ENCODE peak calls at places on chromosomes 2 and 18, in four cellular contexts. G is Peyer's patch, Q is NT2/D1, H is mucosa of descending colon. K is an unnamed sample.
A peak's percentile ranks its signal among the peaks of the same experiment; 100 is the strongest.

GRCh38 chr18:70024088-70024487 is 76.4 kb upstream of the CD226 start:
- DNase-seq in G (no peak), Q (no peak), H (no peak), K (no peak)

GRCh38 chr2:199757466-199757865 is 93.5 kb downstream of the FTCDNL1 start:
- DNase-seq in G (no peak), Q (no peak), H (peak; percentile 46), K (peak; percentile 42)

GRCh38 chr2:127097471-127097765 is 9.5 kb downstream of the BIN1 start:
- DNase-seq in G (no peak), Q (no peak), H (no peak), K (no peak)

GRCh38 chr2:41947701-41948396 is 100.0 kb upstream of the PKDCC start:
- DNase-seq in G (no peak), Q (no peak), H (no peak), K (peak; percentile 68)

GRCh38 chr2:160028431-160029269 is 33.8 kb downstream of the PLA2R1 start:
- DNase-seq in G (no peak), Q (no peak), H (no peak), K (no peak)

GRCh38 chr2:95346236-95346737 is 49.1 kb downstream of the KCNIP3 start:
- DNase-seq in G (peak; percentile 78), Q (no peak), H (peak; percentile 84), K (peak; percentile 71)

GRCh38 chr2:153567367-153567766 is 88.8 kb upstream of the RPRM start:
- DNase-seq in G (no peak), Q (no peak), H (no peak), K (no peak)

GRCh38 chr2:75277111-75277510 is 77.8 kb upstream of the TACR1 start:
- DNase-seq in G (no peak), Q (no peak), H (no peak), K (no peak)

GRCh38 chr2:223526106-223526505 is 76.1 kb downstream of the SCG2 start:
- DNase-seq in G (no peak), Q (no peak), H (no peak), K (no peak)

GRCh38 chr2:210630904-210631560 is 74.6 kb downstream of the CPS1 start:
- DNase-seq in G (no peak), Q (no peak), H (no peak), K (no peak)

GRCh38 chr2:197705912-197706838 is 1.0 kb downstream of the MARS2 start:
- DNase-seq in G (peak; percentile 46), Q (no peak), H (peak; percentile 33), K (peak; percentile 57)

GRCh38 chr18:75548353-75548752 is 120.8 kb upstream of the SMIM21 start:
- DNase-seq in G (no peak), Q (no peak), H (no peak), K (no peak)

GRCh38 chr2:85949280-85949679 is 60.5 kb upstream of the ST3GAL5 start:
- DNase-seq in G (no peak), Q (no peak), H (no peak), K (peak; percentile 72)

GRCh38 chr2:84713441-84713840 is 167.4 kb downstream of the TRABD2A start:
- DNase-seq in G (no peak), Q (no peak), H (no peak), K (no peak)

GRCh38 chr2:100757621-100758394 is 62.1 kb upstream of the NPAS2 start:
- DNase-seq in G (no peak), Q (peak; percentile 25), H (no peak), K (no peak)

GRCh38 chr18:9965711-9966624 is 52.2 kb downstream of the VAPA start:
- DNase-seq in G (no peak), Q (no peak), H (no peak), K (no peak)

GRCh38 chr2:43279317-43279840 is 53.0 kb upstream of the ZFP36L2 start:
- DNase-seq in G (no peak), Q (no peak), H (no peak), K (no peak)

GRCh38 chr2:161136194-161136593 is 24.0 kb upstream of the TANK start:
- DNase-seq in G (no peak), Q (no peak), H (no peak), K (no peak)

GRCh38 chr18:36758623-36759022 is 70.2 kb downstream of the TPGS2 start:
- DNase-seq in G (no peak), Q (no peak), H (no peak), K (no peak)

GRCh38 chr2:122519806-122520205 is 764.4 kb downstream of the TSN start:
- DNase-seq in G (no peak), Q (no peak), H (no peak), K (no peak)

GRCh38 chr2:209584915-209585314 is 161.1 kb downstream of the MAP2 start:
- DNase-seq in G (no peak), Q (no peak), H (no peak), K (no peak)

GRCh38 chr2:232365621-232366321 is 12.8 kb upstream of the ALPP start:
- DNase-seq in G (no peak), Q (peak; percentile 61), H (peak; percentile 58), K (no peak)

GRCh38 chr18:67916142-67916541 is 399.6 kb upstream of the DSEL start:
- DNase-seq in G (no peak), Q (no peak), H (no peak), K (no peak)

GRCh38 chr2:120423167-120423943 is 77.4 kb downstream of the INHBB start:
- DNase-seq in G (no peak), Q (no peak), H (no peak), K (no peak)

GRCh38 chr2:108541451-108541850 is 7.2 kb downstream of the LIMS1 start:
- DNase-seq in G (no peak), Q (no peak), H (no peak), K (no peak)

GRCh38 chr2:12649602-12650400 is 66.9 kb upstream of the TRIB2 start:
- DNase-seq in G (no peak), Q (no peak), H (no peak), K (no peak)

GRCh38 chr2:164890533-164890932 is 48.9 kb upstream of the COBLL1 start:
- DNase-seq in G (no peak), Q (no peak), H (no peak), K (no peak)

GRCh38 chr2:172953970-172954852 is 121.4 kb upstream of the MAP3K20 start:
- DNase-seq in G (no peak), Q (no peak), H (no peak), K (no peak)

DNA sequence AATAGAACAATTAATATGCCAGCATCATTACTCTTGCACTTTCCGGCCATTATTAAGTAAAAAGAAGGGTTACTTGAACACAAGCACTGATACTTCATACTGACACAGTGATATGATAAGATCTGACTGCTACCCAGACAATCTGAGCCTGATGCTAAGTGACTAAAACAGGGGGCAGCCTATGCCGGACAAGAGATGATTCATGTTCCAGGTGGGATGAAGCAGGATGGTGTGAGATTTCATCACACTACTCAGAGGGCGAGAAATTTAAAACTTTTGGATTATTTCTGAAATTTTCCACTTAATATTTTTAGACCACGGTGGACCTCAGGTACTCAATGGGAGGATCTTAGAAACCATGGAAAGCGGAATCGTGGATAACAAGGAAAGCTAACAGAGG is 61.7 kb downstream of the LIPG start:
- DNase-seq in G (no peak), Q (no peak), H (no peak), K (no peak)
- H3K4me1 ChIP-seq in G (peaks cover 20% of the 10 kb centered on the region), Q (peaks cover 5% of the 10 kb centered on the region), H (peaks cover 5% of the 10 kb centered on the region), K (no peaks in the 10 kb centered on the region)

GRCh38 chr18:77822552-77823138 is 573.0 kb downstream of the GALR1 start:
- DNase-seq in G (no peak), Q (no peak), H (no peak), K (no peak)
- H3K4me3 ChIP-seq in G (no peak overlapping the region), Q (no peak overlapping the region), H (no peak overlapping the region), K (no peak overlapping the region)

DNA sequence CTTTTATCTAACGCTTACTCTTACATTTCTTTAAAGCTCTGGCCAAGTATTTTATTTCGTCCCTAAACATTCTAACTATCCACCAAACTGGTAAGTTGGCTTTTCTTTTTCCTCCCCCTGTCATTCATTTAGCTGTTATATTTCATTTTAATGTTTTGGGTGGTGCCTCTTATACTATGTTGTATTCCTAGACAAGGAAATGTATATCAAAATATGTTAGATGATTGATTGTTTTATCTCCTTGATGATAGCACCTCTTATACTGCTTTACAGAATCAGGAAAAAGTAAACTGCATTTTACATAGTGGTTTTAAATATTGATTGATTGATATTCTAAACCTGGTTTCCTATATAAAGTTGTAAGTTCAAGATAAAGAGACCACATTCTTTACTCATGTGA is 23.9 kb downstream of the C18orf54 start:
- DNase-seq in G (no peak), Q (no peak), H (no peak), K (no peak)
- H3K4me1 ChIP-seq in G (no peaks in the 10 kb centered on the region), Q (no peaks in the 10 kb centered on the region), H (no peaks in the 10 kb centered on the region), K (no peaks in the 10 kb centered on the region)

DNA sequence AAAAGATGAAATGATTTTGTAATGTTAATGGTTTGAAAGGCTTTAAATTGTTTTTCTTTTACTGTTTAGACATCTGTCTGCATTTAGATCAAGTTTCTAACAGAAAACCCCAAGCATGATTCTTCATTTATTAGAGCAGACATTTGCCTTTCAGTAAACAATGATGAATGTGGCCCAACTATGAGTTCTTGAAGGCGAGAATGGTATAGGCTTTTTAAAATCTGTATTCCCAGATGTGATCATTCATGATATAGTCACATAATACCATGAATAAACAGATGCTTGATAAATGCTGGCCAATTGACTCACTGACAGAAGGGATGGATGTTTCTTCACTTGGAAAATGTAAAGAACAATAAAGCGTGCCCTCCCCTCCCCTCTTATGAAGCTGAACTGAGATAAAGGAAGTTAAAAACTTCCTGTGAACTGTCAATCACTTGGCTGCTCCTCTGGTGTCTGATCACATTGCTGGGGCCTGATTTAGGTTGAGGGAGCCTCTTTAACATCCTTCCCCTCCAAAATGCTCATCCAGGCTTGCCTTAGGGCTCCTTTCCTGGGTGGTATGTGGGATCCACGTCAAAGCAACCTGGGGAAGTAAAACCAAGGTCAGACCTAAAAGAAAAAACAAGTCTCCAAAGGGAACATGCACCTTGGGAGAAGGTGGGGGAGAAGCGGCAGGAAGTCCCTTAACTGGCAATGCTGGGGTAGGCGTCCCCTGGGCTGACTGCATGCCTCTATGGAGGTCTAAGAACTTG is 3.3 kb downstream of the CAPN14 start:
- DNase-seq in G (no peak), Q (no peak), H (no peak), K (no peak)
- H3K4me3 ChIP-seq in G (no peak overlapping the region), Q (no peak overlapping the region), H (no peak overlapping the region), K (no peak overlapping the region)

DNA sequence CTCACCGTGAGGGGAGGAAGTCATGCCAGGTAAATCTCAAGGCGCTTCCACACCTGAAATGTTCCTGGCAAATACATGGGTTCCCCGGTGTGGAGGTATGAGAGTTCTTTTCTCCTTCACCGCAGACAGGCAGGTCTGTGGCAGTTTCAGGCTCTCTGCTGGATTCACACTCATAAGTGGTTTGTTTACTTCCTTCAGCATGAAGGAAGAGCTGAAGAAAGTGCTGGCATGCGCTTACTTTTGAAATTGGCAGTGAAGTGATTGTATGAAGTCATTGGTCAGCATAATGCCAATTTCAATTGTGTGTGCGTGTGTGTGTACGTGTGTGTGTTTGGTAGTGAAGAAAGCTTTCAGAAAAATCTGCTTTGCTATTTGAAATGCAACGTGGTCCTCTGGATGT is 43.4 kb downstream of the RNF144A start:
- DNase-seq in G (no peak), Q (no peak), H (no peak), K (no peak)
- H3K4me1 ChIP-seq in G (peaks cover 8% of the 10 kb centered on the region), Q (no peaks in the 10 kb centered on the region), H (peaks cover 4% of the 10 kb centered on the region), K (peaks cover 33% of the 10 kb centered on the region)

DNA sequence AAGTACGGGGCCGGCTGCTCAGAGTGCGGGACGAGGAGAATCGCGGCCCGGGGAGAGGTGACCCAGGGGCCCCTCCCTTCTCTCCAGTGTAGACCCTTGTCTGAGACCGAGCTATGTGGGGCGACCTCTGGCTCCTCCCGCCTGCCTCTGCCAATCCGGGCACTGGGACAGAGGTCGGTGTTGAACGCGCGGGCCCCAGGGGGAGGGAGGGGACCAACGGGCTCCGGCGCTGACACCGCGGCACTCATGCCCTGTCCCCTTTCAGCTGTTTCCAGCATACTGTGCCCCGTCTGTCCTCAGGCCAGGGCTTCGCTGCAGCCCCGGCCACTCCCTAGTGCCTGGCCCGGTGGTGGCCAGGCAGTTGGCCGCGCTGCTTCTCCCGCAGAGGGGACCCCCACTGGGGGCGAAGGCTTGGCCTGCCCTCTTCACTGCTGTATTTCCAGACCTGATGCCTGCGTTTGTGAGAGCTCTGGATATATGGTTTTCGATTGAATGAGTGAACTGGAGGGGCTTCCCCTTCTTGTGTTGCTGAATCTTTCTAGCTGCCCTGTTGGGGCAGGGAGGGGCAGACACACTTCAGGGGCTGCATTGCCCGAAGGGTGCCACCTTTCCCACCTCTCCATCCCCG is 809 bp downstream of the DBI start:
- DNase-seq in G (peak; percentile 86), Q (no peak), H (peak; percentile 87), K (peak; percentile 74)
- H3K4me3 ChIP-seq in G (peak overlapping the region; percentile 69), Q (peak overlapping the region; percentile 94), H (peak overlapping the region; percentile 70), K (peak overlapping the region; percentile 74)